ENCODE peak calls at places on chromosomes 4 and X, in eight cellular contexts. H, R, Z, J, L, E, B and Q are unnamed samples.
A peak's percentile ranks its signal among the peaks of the same experiment; 100 is the strongest.

GRCh38 chr4:121154103-121154515 is 10.0 kb downstream of the TNIP3 start:
- DNase-seq in H (no peak), B (no peak), R (no peak), J (no peak), E (no peak), L (no peak), Z (no peak), Q (no peak)

GRCh38 chr4:77538574-77539157 is 67.0 kb upstream of the CXCL13 start:
- DNase-seq in H (no peak), Z (peak; percentile 46), B (peak; percentile 78), L (no peak), R (no peak), J (peak; percentile 67), E (no peak), Q (peak; percentile 27)

GRCh38 chr4:173211838-173212237 is 43.2 kb downstream of the GALNT7 start:
- DNase-seq in B (peak; percentile 69), E (no peak), L (no peak), H (no peak), Z (peak; percentile 78), R (peak; percentile 20), J (peak; percentile 81), Q (peak; percentile 73)

GRCh38 chr4:168501407-168501806 is 4.6 kb downstream of the PALLD start:
- DNase-seq in E (no peak), B (peak; percentile 90), H (no peak), L (no peak), J (no peak), Z (no peak), R (no peak), Q (no peak)

GRCh38 chr4:10457255-10457801 is at the start of gene ZNF518B:
- DNase-seq in Z (peak; percentile 56), R (peak; percentile 59), L (no peak), J (no peak), H (no peak), B (peak; percentile 93), E (peak; percentile 78), Q (peak; percentile 29)

GRCh38 chr4:173807347-173807746 is 277.3 kb upstream of the HAND2 start:
- DNase-seq in B (no peak), H (peak; percentile 33), Z (no peak), E (no peak), L (no peak), J (no peak), R (no peak), Q (no peak)

GRCh38 chr4:170888660-170889059 is 798.9 kb upstream of the AADAT start:
- DNase-seq in R (no peak), Z (no peak), B (no peak), J (no peak), L (no peak), E (no peak), H (no peak), Q (no peak)

GRCh38 chrX:68868316-68868715 is 39.5 kb downstream of the EFNB1 start:
- DNase-seq in L (no peak), B (no peak), E (no peak), H (no peak), R (no peak), J (no peak), Z (peak; percentile 5), Q (no peak)

GRCh38 chr4:1375761-1376322 is 28.8 kb downstream of the UVSSA start:
- DNase-seq in R (no peak), Z (no peak), E (no peak), B (no peak), J (no peak), H (no peak), L (no peak), Q (no peak)

GRCh38 chrX:48474127-48474526 is 1.9 kb upstream of the FTSJ1 start:
- DNase-seq in Z (no peak), L (no peak), J (no peak), E (peak; percentile 31), B (peak; percentile 17), H (no peak), R (no peak), Q (no peak)

GRCh38 chrX:24248042-24248441 is 65.8 kb downstream of the SUPT20HL2 start:
- DNase-seq in J (no peak), L (no peak), E (no peak), R (no peak), H (no peak), Z (no peak), B (no peak), Q (no peak)

GRCh38 chrX:130079824-130080406 is 30.4 kb downstream of the ELF4 start:
- DNase-seq in J (peak; percentile 56), B (peak; percentile 81), E (peak; percentile 65), L (peak; percentile 42), R (peak; percentile 61), Z (peak; percentile 63), H (peak; percentile 20), Q (peak; percentile 26)